ENCODE peak calls at places on chromosome 10, in six cellular contexts. Z, I, P, H, W and O are unnamed samples.

GRCh38 chr10:31418481-31418880 is 99.5 kb downstream of the ZEB1 start:
- DNase-seq in Z (no peak), I (no peak), P (no peak), H (no peak), W (no peak), O (no peak)

GRCh38 chr10:91582063-91582673 is 50.7 kb downstream of the PPP1R3C start:
- DNase-seq in Z (no peak), I (no peak), P (no peak), H (no peak), W (no peak), O (no peak)

GRCh38 chr10:124403548-124403947 is 15.2 kb downstream of the OAT start:
- DNase-seq in Z (no peak), I (peak; percentile 92), P (no peak), H (no peak), W (peak; percentile 85), O (peak; percentile 93)

GRCh38 chr10:19412531-19412930 is 363.9 kb downstream of the MALRD1 start:
- DNase-seq in Z (no peak), I (peak; percentile 59), P (no peak), H (no peak), W (peak; percentile 50), O (peak; percentile 58)

GRCh38 chr10:33314788-33315561 is 19.5 kb downstream of the NRP1 start:
- DNase-seq in Z (no peak), I (no peak), P (no peak), H (no peak), W (no peak), O (no peak)

GRCh38 chr10:51029172-51029641 is 45.1 kb upstream of the PRKG1 start:
- DNase-seq in Z (no peak), I (no peak), P (no peak), H (no peak), W (no peak), O (no peak)

GRCh38 chr10:127802532-127803055 is 65.6 kb downstream of the FOXI2 start:
- DNase-seq in Z (no peak), I (peak; percentile 37), P (no peak), H (no peak), W (no peak), O (no peak)

GRCh38 chr10:78656815-78657621 is 411.7 kb upstream of the ZMIZ1 start:
- DNase-seq in Z (no peak), I (peak; percentile 98), P (no peak), H (no peak), W (no peak), O (peak; percentile 17)

GRCh38 chr10:43925793-43926192 is 277.1 kb upstream of the ZNF32 start:
- DNase-seq in Z (no peak), I (no peak), P (no peak), H (no peak), W (no peak), O (no peak)

GRCh38 chr10:58217612-58218011 is 50.1 kb downstream of the IPMK start:
- DNase-seq in Z (no peak), I (no peak), P (no peak), H (no peak), W (no peak), O (no peak)

GRCh38 chr10:18594574-18595156 is 56.7 kb downstream of the NSUN6 start:
- DNase-seq in Z (no peak), I (peak; percentile 36), P (peak; percentile 11), H (peak; percentile 14), W (peak; percentile 51), O (peak; percentile 59)

GRCh38 chr10:75956624-75957023 is 525.2 kb downstream of the LRMDA start:
- DNase-seq in Z (no peak), I (no peak), P (no peak), H (no peak), W (peak; percentile 3), O (peak; percentile 39)

GRCh38 chr10:13585195-13585751 is 1.5 kb upstream of the PRPF18 start:
- DNase-seq in Z (no peak), I (no peak), P (no peak), H (no peak), W (no peak), O (no peak)

GRCh38 chr10:90800232-90800796 is 57.5 kb downstream of the HTR7 start:
- DNase-seq in Z (no peak), I (no peak), P (no peak), H (no peak), W (no peak), O (peak; percentile 90)

GRCh38 chr10:78641693-78642092 is 427.1 kb upstream of the ZMIZ1 start:
- DNase-seq in Z (no peak), I (no peak), P (no peak), H (no peak), W (no peak), O (no peak)

GRCh38 chr10:101032637-101033201 is 1.7 kb downstream of the SFXN3 start:
- DNase-seq in Z (peak; percentile 24), I (peak; percentile 61), P (peak; percentile 65), H (peak; percentile 55), W (peak; percentile 92), O (peak; percentile 84)

GRCh38 chr10:44922021-44922420 is 10.9 kb downstream of the TMEM72 start:
- DNase-seq in Z (no peak), I (no peak), P (no peak), H (no peak), W (no peak), O (no peak)

GRCh38 chr10:49393301-49393700 is 2.6 kb downstream of the DRGX start:
- DNase-seq in Z (no peak), I (no peak), P (no peak), H (no peak), W (no peak), O (no peak)

GRCh38 chr10:124699471-124700292 is 44.5 kb downstream of the FAM53B start:
- DNase-seq in Z (no peak), I (no peak), P (no peak), H (no peak), W (no peak), O (no peak)

GRCh38 chr10:119268871-119269506 is 61.6 kb downstream of the GRK5 start:
- DNase-seq in Z (peak; percentile 81), I (no peak), P (peak; percentile 37), H (no peak), W (no peak), O (no peak)

GRCh38 chr10:117804470-117805011 is 242.2 kb downstream of the RAB11FIP2 start:
- DNase-seq in Z (no peak), I (peak; percentile 88), P (no peak), H (no peak), W (no peak), O (no peak)

GRCh38 chr10:65346466-65346865 is 1579.4 kb upstream of the LRRTM3 start:
- DNase-seq in Z (no peak), I (no peak), P (no peak), H (no peak), W (no peak), O (no peak)

GRCh38 chr10:70774810-70775678 is 10.1 kb downstream of the TBATA start:
- DNase-seq in Z (no peak), I (no peak), P (no peak), H (no peak), W (no peak), O (no peak)

GRCh38 chr10:21363753-21364104 is 161.8 kb downstream of the SKIDA1 start:
- DNase-seq in Z (no peak), I (no peak), P (no peak), H (no peak), W (no peak), O (no peak)

GRCh38 chr10:100759331-100759730 is 13.9 kb downstream of the PAX2 start:
- DNase-seq in Z (no peak), I (peak; percentile 36), P (no peak), H (peak; percentile 16), W (no peak), O (no peak)

GRCh38 chr10:69123306-69123746 is 652 bp upstream of the VPS26A start:
- DNase-seq in Z (peak; percentile 9), I (peak; percentile 83), P (no peak), H (no peak), W (no peak), O (peak; percentile 93)

GRCh38 chr10:30751678-30752331 is 122.3 kb upstream of the LYZL2 start:
- DNase-seq in Z (peak; percentile 42), I (peak; percentile 84), P (peak; percentile 72), H (peak; percentile 87), W (no peak), O (peak; percentile 87)

GRCh38 chr10:131869344-131869743 is 31.5 kb upstream of the PPP2R2D start:
- DNase-seq in Z (no peak), I (no peak), P (no peak), H (no peak), W (no peak), O (no peak)

GRCh38 chr10:108112218-108112617 is 947.7 kb upstream of the SORCS1 start:
- DNase-seq in Z (no peak), I (peak; percentile 16), P (no peak), H (no peak), W (peak; percentile 5), O (peak; percentile 39)

GRCh38 chr10:79188154-79188763 is 119.5 kb downstream of the ZMIZ1 start:
- DNase-seq in Z (no peak), I (no peak), P (no peak), H (no peak), W (no peak), O (no peak)

GRCh38 chr10:87541114-87541513 is 36.4 kb downstream of the MINPP1 start:
- DNase-seq in Z (no peak), I (no peak), P (no peak), H (no peak), W (no peak), O (no peak)

GRCh38 chr10:31340343-31340742 is 21.3 kb downstream of the ZEB1 start:
- DNase-seq in Z (no peak), I (no peak), P (no peak), H (no peak), W (no peak), O (no peak)